ENCODE peak calls at places on chromosomes 6 and 20, in eight cellular contexts. G is naive thymus-derived CD4-positive, alpha-beta T cell; A is cardiac muscle cell; N is mesendoderm; R is aorta; E is uterus; X is lower lobe of right lung; D is A549. H is an unnamed sample.

GRCh38 chr6:52524921-52525320 is 51.9 kb downstream of the TRAM2 start:
- DNase-seq in G (no peak), N (no peak), A (no peak), X (no peak), D (no peak), E (no peak), R (no peak), H (no peak)

GRCh38 chr20:10651227-10651990 is 22.4 kb downstream of the JAG1 start:
- DNase-seq in A (peak), E (no peak), D (no peak), X (no peak), R (no peak), G (no peak), N (no peak), H (no peak)

GRCh38 chr20:25287631-25288290 is 39.9 kb downstream of the PYGB start:
- DNase-seq in D (no peak), A (no peak), R (peak), G (no peak), E (no peak), N (no peak), X (peak), H (no peak)

GRCh38 chr20:59933296-59933848 is at the start of gene SYCP2:
- DNase-seq in E (peak), A (peak), X (peak), R (peak), D (peak), N (no peak), G (peak), H (peak)

GRCh38 chr20:10761786-10762185 is 88.0 kb upstream of the JAG1 start:
- DNase-seq in A (peak), N (no peak), X (no peak), G (no peak), R (no peak), E (no peak), D (no peak), H (no peak)

GRCh38 chr20:46984391-46984790 is 89.7 kb downstream of the EYA2 start:
- DNase-seq in A (peak), D (no peak), X (no peak), N (no peak), E (no peak), G (no peak), R (no peak), H (no peak)

GRCh38 chr6:170208171-170208601 is 82.7 kb downstream of the DLL1 start:
- DNase-seq in N (no peak), E (peak), D (no peak), R (peak), G (no peak), X (no peak), A (no peak), H (no peak)

GRCh38 chr6:107107791-107108190 is 7.5 kb downstream of the BEND3 start:
- DNase-seq in A (no peak), N (no peak), G (no peak), R (no peak), D (no peak), X (no peak), E (no peak), H (no peak)

GRCh38 chr20:39259010-39259803 is 297.1 kb downstream of the DHX35 start:
- DNase-seq in N (no peak), X (no peak), G (no peak), A (peak), E (peak), R (no peak), D (no peak), H (no peak)

GRCh38 chr6:28653876-28654275 is 128.2 kb downstream of the GPX5 start:
- DNase-seq in R (no peak), X (no peak), N (no peak), D (no peak), G (no peak), E (no peak), A (no peak), H (no peak)

GRCh38 chr6:157226026-157226639 is 97.2 kb downstream of the TMEM242 start:
- DNase-seq in X (no peak), N (no peak), A (peak), R (no peak), D (no peak), G (no peak), E (peak), H (no peak)

GRCh38 chr6:165906-166305 is 126.4 kb upstream of the DUSP22 start:
- DNase-seq in D (no peak), X (no peak), N (no peak), R (no peak), A (peak), E (no peak), G (no peak), H (no peak)

GRCh38 chr20:44800398-44801046 is 9.8 kb downstream of the RIMS4 start:
- DNase-seq in G (peak), N (peak), R (no peak), E (no peak), X (no peak), D (no peak), A (no peak), H (no peak)

GRCh38 chr20:63913768-63914167 is 18.8 kb downstream of the DNAJC5 start:
- DNase-seq in D (no peak), E (no peak), X (no peak), G (no peak), N (peak), R (no peak), A (no peak), H (no peak)

GRCh38 chr20:63911171-63911570 is 16.2 kb downstream of the DNAJC5 start:
- DNase-seq in X (no peak), R (no peak), E (no peak), N (no peak), A (peak), G (no peak), D (no peak), H (no peak)

GRCh38 chr20:63903796-63904570 is 9.1 kb downstream of the DNAJC5 start:
- DNase-seq in X (no peak), D (no peak), G (no peak), R (no peak), N (no peak), E (no peak), A (no peak), H (no peak)

GRCh38 chr20:63908008-63908682 is 13.2 kb downstream of the DNAJC5 start:
- DNase-seq in X (no peak), G (no peak), E (no peak), N (no peak), R (no peak), A (no peak), D (no peak), H (no peak)
- H3K27ac ChIP-seq in X (no peak), G (no peak), E (no peak), N (no peak), R (no peak), A (peak), D (no peak), H (no peak)

GRCh38 chr6:35473075-35473848 is 5.1 kb downstream of the RPL10A start:
- DNase-seq in R (no peak), X (no peak), N (peak), A (no peak), G (no peak), D (no peak), E (no peak), H (no peak)
- H3K27ac ChIP-seq in R (no peak), X (no peak), N (no peak), A (peak), G (no peak), D (no peak), E (peak), H (no peak)

DNA sequence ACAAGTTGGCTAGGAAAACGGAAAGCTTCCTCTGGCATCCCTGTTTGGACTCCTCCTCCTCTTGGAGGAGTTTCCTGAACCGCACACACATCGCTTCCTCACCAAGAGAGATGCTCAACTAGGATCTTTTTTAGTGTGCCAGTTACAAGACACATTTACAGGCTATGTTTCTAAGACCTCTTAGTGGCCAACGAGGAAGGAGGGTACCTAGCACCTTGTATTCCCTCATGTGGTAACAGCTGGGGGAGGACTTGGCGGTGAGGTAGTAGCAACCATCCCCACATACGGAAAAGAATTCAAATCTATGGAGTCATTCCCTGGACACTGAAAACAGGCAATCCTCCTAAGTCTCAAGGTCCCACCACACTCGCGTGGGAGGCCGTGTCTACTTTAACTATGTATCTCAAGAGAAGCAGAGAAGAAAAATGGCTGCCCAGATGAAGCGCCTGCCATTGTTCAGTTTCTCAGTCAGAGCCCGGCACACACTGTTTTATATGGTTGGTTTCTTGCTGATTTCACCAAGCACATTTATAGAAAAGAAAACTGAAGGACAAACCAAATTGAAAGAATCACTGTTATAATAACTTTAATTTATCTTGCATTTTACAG is 23.1 kb downstream of the EIF2S2 start:
- DNase-seq in D (no peak), A (peak), X (no peak), R (no peak), G (no peak), N (no peak), E (no peak), H (no peak)
- H3K27ac ChIP-seq in D (no peak), A (peak), X (no peak), R (no peak), G (no peak), N (no peak), E (no peak), H (no peak)

GRCh38 chr6:31090275-31090972 is 22.0 kb downstream of the C6orf15 start:
- DNase-seq in D (no peak), G (no peak), X (no peak), N (no peak), R (no peak), A (no peak), E (no peak), H (no peak)
- H3K27ac ChIP-seq in D (no peak), G (no peak), X (no peak), N (no peak), R (no peak), A (no peak), E (no peak), H (no peak)

GRCh38 chr6:31719001-31719400 is 2.5 kb downstream of the LY6G6C start:
- DNase-seq in D (no peak), X (no peak), A (no peak), N (no peak), E (no peak), G (no peak), R (no peak), H (no peak)

GRCh38 chr6:31722173-31722572 is 627 bp upstream of the LY6G6C start:
- DNase-seq in D (no peak), X (peak), E (no peak), R (no peak), A (no peak), N (no peak), G (no peak), H (no peak)

GRCh38 chr6:31718294-31718693 is 3.1 kb downstream of the LY6G6D start:
- DNase-seq in D (no peak), N (peak), E (no peak), X (peak), R (no peak), G (no peak), A (no peak), H (no peak)

GRCh38 chr6:31721351-31722020 is at the start of gene LY6G6C:
- DNase-seq in R (no peak), A (no peak), X (peak), N (no peak), G (no peak), D (no peak), E (no peak), H (no peak)

GRCh38 chr6:31720196-31720770 is 1.3 kb downstream of the LY6G6C start:
- DNase-seq in A (no peak), X (peak), N (no peak), G (no peak), E (no peak), D (no peak), R (no peak), H (no peak)
- H3K27ac ChIP-seq in A (no peak), X (no peak), N (no peak), G (no peak), E (no peak), D (no peak), R (no peak), H (no peak)

GRCh38 chr20:58458342-58459057 is 56.7 kb downstream of the APCDD1L start:
- DNase-seq in E (no peak), R (no peak), X (no peak), N (peak), G (no peak), A (peak), D (no peak), H (no peak)

GRCh38 chr20:58459058-58459743 is 56.0 kb downstream of the APCDD1L start:
- DNase-seq in A (no peak), N (no peak), R (no peak), D (no peak), E (no peak), X (no peak), G (no peak), H (no peak)

GRCh38 chr20:58461899-58462298 is 53.3 kb downstream of the APCDD1L start:
- DNase-seq in R (no peak), D (no peak), N (no peak), X (no peak), E (no peak), G (no peak), A (no peak), H (no peak)

GRCh38 chr20:58463231-58463630 is 52.0 kb downstream of the APCDD1L start:
- DNase-seq in G (no peak), A (no peak), D (no peak), R (no peak), E (no peak), N (no peak), X (no peak), H (no peak)

GRCh38 chr20:58461104-58461503 is 54.1 kb downstream of the APCDD1L start:
- DNase-seq in G (no peak), N (no peak), R (no peak), E (no peak), A (no peak), X (no peak), D (no peak), H (no peak)
- H3K27ac ChIP-seq in G (no peak), N (no peak), R (no peak), E (no peak), A (no peak), X (no peak), D (no peak), H (no peak)

GRCh38 chr6:33592595-33593413 is 12.7 kb upstream of the BAK1 start:
- DNase-seq in X (peak), D (no peak), G (peak), E (no peak), R (no peak), N (peak), A (no peak), H (peak)
- H3K27ac ChIP-seq in X (peak), D (no peak), G (peak), E (no peak), R (no peak), N (no peak), A (no peak), H (peak)

GRCh38 chr20:51886891-51887608 is 84.7 kb upstream of the SALL4 start:
- DNase-seq in R (no peak), A (no peak), D (no peak), E (no peak), G (no peak), N (peak), X (no peak), H (no peak)
- H3K27ac ChIP-seq in R (no peak), A (no peak), D (no peak), E (no peak), G (no peak), N (peak), X (no peak), H (no peak)

H was measured in CD8-positive, alpha-beta T cell.